ENCODE peak calls at places on chromosomes 16 and 17, in four cellular contexts. V is PC-9, N is Caco-2, B is Peyer's patch. Z is an unnamed sample. For H3K27me3, the result is how much of the 10 kb centered on the place peaks cover.

GRCh38 chr17:31512104-31512740 is 120.7 kb downstream of the RAB11FIP4 start:
- DNase-seq in V (no peak), N (no peak), B (no peak), Z (no peak)

GRCh38 chr16:26988186-26988585 is 78.5 kb upstream of the C16orf82 start:
- DNase-seq in V (no peak), N (no peak), B (no peak), Z (no peak)

GRCh38 chr16:24723663-24724062 is 5.8 kb upstream of the TNRC6A start:
- DNase-seq in V (no peak), N (no peak), B (no peak), Z (no peak)

GRCh38 chr16:67000384-67001158 is 12.2 kb downstream of the CES4A start:
- DNase-seq in V (peak), N (peak), B (peak), Z (peak)

GRCh38 chr16:54275956-54276355 is 10.6 kb downstream of the IRX3 start:
- DNase-seq in V (no peak), N (no peak), B (no peak), Z (no peak)

GRCh38 chr17:284676-285355 is 67.8 kb downstream of the RPH3AL start:
- DNase-seq in V (no peak), N (no peak), B (no peak), Z (no peak)

GRCh38 chr16:23334421-23334853 is 32.3 kb downstream of the SCNN1B start:
- DNase-seq in V (no peak), N (no peak), B (peak), Z (no peak)

GRCh38 chr16:4402439-4403132 is 13.8 kb downstream of the CORO7 start:
- DNase-seq in V (peak), N (peak), B (peak), Z (peak)

GRCh38 chr17:35588196-35588920 is 1.2 kb downstream of the AP2B1 start:
- DNase-seq in V (peak), N (peak), B (no peak), Z (no peak)

DNA sequence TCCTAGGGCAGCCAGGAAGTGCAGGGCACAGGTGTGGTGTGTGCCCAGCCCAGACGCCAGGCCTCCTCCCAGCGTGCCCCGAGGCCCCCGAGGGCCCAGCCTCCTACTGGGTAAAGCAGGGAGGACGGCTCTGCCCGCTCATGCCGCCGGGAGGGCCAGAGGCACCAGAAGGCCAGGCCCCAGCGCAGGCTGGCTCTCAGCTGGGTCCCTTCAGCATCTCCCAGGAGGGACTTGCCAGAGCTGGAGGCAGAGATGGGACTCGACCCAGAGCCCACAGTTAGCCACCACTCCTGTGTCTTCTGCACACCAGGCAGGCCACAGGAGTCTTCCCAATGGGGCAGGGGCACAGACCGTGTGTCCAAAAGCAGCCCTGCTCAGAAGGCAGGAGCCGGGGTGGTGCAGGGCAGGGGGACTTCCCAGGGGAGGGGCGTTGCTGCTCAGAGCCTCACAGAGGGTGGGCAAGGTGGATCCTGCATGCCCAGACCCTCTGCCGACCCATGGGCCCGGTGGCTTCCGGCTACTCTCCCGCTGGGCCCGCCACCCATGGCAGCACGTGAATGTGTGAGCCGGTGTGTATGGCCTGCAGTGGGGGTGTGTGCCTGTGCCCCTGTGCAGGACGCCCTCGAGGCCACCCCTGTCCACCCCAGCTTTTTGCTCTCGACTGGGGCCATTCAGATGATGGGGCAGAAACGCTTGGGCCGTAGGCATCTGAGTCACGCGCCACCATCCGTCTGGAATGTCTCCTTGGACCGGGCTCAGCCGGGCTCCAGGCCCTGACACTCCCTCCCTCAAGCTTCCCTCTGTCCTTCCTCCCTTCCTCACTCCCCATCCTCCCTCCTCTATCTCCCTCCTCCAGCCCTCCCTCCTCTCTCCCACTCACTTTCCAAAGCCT is 5.7 kb upstream of the ZNF469 start:
- DNase-seq in V (peak), N (no peak), B (no peak), Z (no peak)
- TF ChIP-seq CTCF in V (no peak), N (no peak), B (no peak), Z (no peak)

GRCh38 chr17:36934144-36934758 is 3.0 kb upstream of the LHX1 start:
- DNase-seq in V (no peak), N (no peak), B (no peak), Z (no peak)
- H3K4me3 ChIP-seq in V (no peak), N (peak), B (no peak), Z (no peak)

DNA sequence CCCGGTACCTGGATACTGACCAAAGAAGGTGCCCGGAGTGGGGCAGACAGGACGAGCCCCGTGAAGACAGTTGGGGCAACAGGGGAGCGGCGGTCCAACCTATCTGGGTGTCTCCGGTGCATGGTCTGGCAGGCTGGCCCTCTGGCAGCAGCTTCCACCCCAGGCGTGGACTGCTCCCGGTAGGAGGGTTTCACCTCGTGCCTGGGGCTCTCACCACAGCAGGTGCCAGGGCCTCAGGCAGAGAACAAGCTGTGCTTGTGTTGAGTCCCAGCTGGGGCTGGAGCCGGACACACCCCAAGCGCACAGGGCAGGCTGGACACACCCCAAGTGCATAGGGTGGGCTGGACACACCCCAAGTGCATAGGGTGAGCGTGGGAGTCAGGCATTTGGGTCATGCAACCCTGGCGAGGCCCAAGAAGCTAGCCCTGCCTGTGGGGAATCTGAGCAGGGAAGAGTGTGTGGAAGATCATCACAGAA is 1.5 kb upstream of the FBXL16 start:
- DNase-seq in V (no peak), N (no peak), B (no peak), Z (no peak)
- H3K27me3 ChIP-seq in V (half or more), N (under half), B (under half), Z (under half)

GRCh38 chr16:30837904-30838303 is 50.9 kb upstream of the ZNF629 start:
- DNase-seq in V (peak), N (no peak), B (no peak), Z (no peak)

GRCh38 chr16:30839523-30840227 is 52.7 kb upstream of the ZNF629 start:
- DNase-seq in V (no peak), N (peak), B (no peak), Z (no peak)

GRCh38 chr16:30842971-30843370 is 50.9 kb downstream of the BCL7C start:
- DNase-seq in V (no peak), N (no peak), B (no peak), Z (no peak)

GRCh38 chr16:30841332-30841731 is 52.5 kb downstream of the BCL7C start:
- DNase-seq in V (no peak), N (no peak), B (no peak), Z (no peak)

GRCh38 chr16:30838876-30839471 is 52.0 kb upstream of the ZNF629 start:
- DNase-seq in V (no peak), N (peak), B (no peak), Z (no peak)
- TF ChIP-seq CTCF in V (no peak), N (peak), B (peak), Z (no peak)

GRCh38 chr17:8734876-8735275 is 9.8 kb downstream of the CCDC42 start:
- DNase-seq in V (no peak), N (no peak), B (no peak), Z (no peak)

GRCh38 chr17:8729860-8730259 is 14.8 kb downstream of the CCDC42 start:
- DNase-seq in V (no peak), N (no peak), B (no peak), Z (no peak)

GRCh38 chr17:8735336-8735939 is 9.2 kb downstream of the CCDC42 start:
- DNase-seq in V (no peak), N (no peak), B (no peak), Z (no peak)

GRCh38 chr17:8729421-8729820 is 15.2 kb downstream of the CCDC42 start:
- DNase-seq in V (no peak), N (no peak), B (no peak), Z (no peak)

DNA sequence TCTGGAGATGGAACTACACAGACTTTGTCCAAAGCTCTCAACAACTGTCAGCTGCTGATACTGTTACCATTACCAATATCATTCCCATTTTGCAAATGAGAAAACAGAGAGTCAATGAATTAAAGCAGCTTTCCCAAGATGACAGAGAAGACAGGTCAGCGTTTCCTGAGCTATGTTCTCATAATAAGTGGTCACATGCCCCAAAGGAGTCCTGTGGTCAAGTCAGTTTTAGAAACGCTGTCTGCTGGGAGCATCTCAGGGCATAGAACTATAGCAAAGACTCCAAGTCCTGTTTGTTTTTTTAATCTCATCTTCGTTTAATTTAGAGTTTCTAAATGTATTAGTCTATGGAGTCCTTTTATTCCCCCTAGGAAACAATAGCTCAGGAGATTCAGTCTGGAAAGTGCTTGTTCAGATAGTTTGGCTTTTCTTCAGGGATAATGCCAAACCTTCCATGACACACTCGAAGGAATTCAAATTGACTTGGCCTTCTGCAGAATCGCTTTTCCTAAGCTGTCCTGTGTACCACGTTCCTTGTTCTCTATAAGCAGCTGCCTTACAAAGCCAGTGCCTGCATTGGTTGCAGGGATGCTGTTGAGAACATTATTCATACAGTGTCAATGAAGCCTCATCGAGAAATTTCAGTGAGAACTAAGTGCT is 12.1 kb downstream of the CCDC42 start:
- DNase-seq in V (no peak), N (no peak), B (no peak), Z (no peak)
- H3K4me3 ChIP-seq in V (no peak), N (no peak), B (no peak), Z (no peak)

DNA sequence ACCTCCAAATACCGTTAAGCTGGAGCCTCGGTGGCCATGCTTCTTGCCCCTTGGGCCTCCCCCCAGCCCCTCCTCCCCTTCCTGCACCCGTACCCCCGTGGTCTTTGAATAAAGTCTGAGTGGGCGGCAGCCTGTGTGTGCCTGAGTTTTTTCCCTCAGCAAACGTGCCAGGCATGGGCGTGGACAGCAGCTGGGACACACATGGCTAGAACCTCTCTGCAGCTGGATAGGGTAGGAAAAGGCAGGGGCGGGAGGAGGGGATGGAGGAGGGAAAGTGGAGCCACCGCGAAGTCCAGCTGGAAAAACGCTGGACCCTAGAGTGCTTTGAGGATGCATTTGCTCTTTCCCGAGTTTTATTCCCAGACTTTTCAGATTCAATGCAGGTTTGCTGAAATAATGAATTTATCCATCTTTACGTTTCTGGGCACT is 928 bp downstream of the HBA1 start:
- DNase-seq in V (no peak), N (no peak), B (no peak), Z (no peak)
- H3K27me3 ChIP-seq in V (under half), N (under half), B (under half), Z (under half)